ENCODE peak calls at places on chromosomes 1 and 21, in seven cellular contexts. K is HCT116, X is HepG2, H is H1, T is Panc1, A is K562, V is GM12878. B is an unnamed sample.

GRCh38 chr1:45205000-45205909 is 1.1 kb downstream of the ZSWIM5 start:
- DNase-seq in A (peak), V (no peak), T (no peak), X (peak), H (no peak), K (no peak), B (peak)

GRCh38 chr1:198548890-198549289 is 8.4 kb upstream of the ATP6V1G3 start:
- DNase-seq in X (no peak), K (no peak), T (no peak), H (no peak), V (no peak), A (no peak), B (peak)

GRCh38 chr1:160211010-160211790 is 6.0 kb downstream of the PEA15 start:
- DNase-seq in K (no peak), V (no peak), T (no peak), A (no peak), X (no peak), H (no peak), B (peak)

GRCh38 chr1:53273526-53273925 is 35.2 kb upstream of the MAGOH start:
- DNase-seq in A (no peak), K (no peak), V (no peak), H (no peak), T (no peak), X (no peak), B (no peak)

GRCh38 chr1:163071381-163072255 is 2.5 kb downstream of the RGS4 start:
- DNase-seq in T (no peak), A (peak), X (peak), V (no peak), H (peak), K (peak), B (peak)

GRCh38 chr1:1591452-1591851 is 8.5 kb downstream of the FNDC10 start:
- DNase-seq in T (no peak), X (no peak), K (no peak), H (no peak), A (no peak), V (no peak), B (no peak)

GRCh38 chr1:214989341-214989740 is 93.2 kb upstream of the KCNK2 start:
- DNase-seq in K (no peak), X (no peak), H (no peak), A (no peak), T (no peak), V (no peak), B (no peak)

GRCh38 chr1:156525856-156526479 is 25.4 kb upstream of the MEF2D start:
- DNase-seq in H (no peak), X (no peak), V (no peak), T (no peak), A (no peak), K (no peak), B (no peak)

GRCh38 chr1:57079454-57080157 is 113.8 kb upstream of the C8B start:
- DNase-seq in T (no peak), K (no peak), X (no peak), H (no peak), A (peak), V (no peak), B (no peak)

GRCh38 chr1:152188673-152189591 is 29.9 kb upstream of the RPTN start:
- DNase-seq in T (peak), A (peak), H (no peak), V (no peak), K (no peak), X (peak), B (peak)

GRCh38 chr1:199453731-199454130 is 573.8 kb upstream of the NR5A2 start:
- DNase-seq in H (no peak), K (no peak), X (no peak), T (no peak), A (no peak), V (no peak), B (no peak)

GRCh38 chr1:151196292-151196800 is 2.0 kb upstream of the PIP5K1A start:
- DNase-seq in H (no peak), A (peak), V (peak), T (peak), K (peak), X (peak), B (peak)

GRCh38 chr1:70361727-70362413 is 7.3 kb upstream of the ANKRD13C start:
- DNase-seq in X (no peak), T (no peak), K (no peak), A (no peak), V (no peak), H (no peak), B (no peak)

GRCh38 chr1:10520952-10521351 is 46.2 kb downstream of the PEX14 start:
- DNase-seq in H (no peak), K (no peak), V (no peak), X (no peak), T (no peak), A (no peak), B (no peak)

GRCh38 chr1:14320518-14320917 is 278.0 kb upstream of the KAZN start:
- DNase-seq in A (peak), V (no peak), X (no peak), T (no peak), K (no peak), H (no peak), B (no peak)

GRCh38 chr1:162144853-162145252 is 75.4 kb downstream of the NOS1AP start:
- DNase-seq in T (no peak), H (no peak), X (peak), A (no peak), K (peak), V (no peak), B (no peak)

GRCh38 chr21:31347435-31348032 is 3.5 kb upstream of the TIAM1 start:
- DNase-seq in X (peak), K (no peak), T (no peak), V (no peak), A (peak), H (no peak), B (peak)

GRCh38 chr21:34988139-34988538 is 61.0 kb downstream of the RUNX1 start:
- DNase-seq in A (no peak), X (no peak), T (no peak), V (no peak), K (no peak), H (no peak), B (no peak)

GRCh38 chr21:29423521-29423920 is 124.8 kb downstream of the BACH1 start:
- DNase-seq in V (no peak), X (no peak), K (no peak), H (no peak), T (no peak), A (no peak), B (no peak)

GRCh38 chr1:42845866-42846256 is 552 bp upstream of the ZNF691 start:
- DNase-seq in T (no peak), H (no peak), A (no peak), K (no peak), X (no peak), V (no peak), B (peak)

GRCh38 chr1:223774133-223774811 is 61.9 kb downstream of the CAPN2 start:
- DNase-seq in H (no peak), A (no peak), V (no peak), X (no peak), T (no peak), K (no peak), B (no peak)

GRCh38 chr1:37307907-37308570 is 166.3 kb upstream of the ZC3H12A start:
- DNase-seq in K (no peak), H (no peak), X (no peak), T (no peak), A (no peak), V (no peak), B (no peak)

GRCh38 chr1:58785424-58786058 is 1.7 kb upstream of the JUN start:
- DNase-seq in T (no peak), X (peak), A (no peak), H (no peak), K (no peak), V (peak), B (no peak)

GRCh38 chr1:203179328-203180009 is 3.8 kb upstream of the MYBPH start:
- DNase-seq in T (no peak), A (no peak), V (no peak), K (no peak), H (no peak), X (no peak), B (no peak)

GRCh38 chr1:74245168-74245753 is 10.1 kb downstream of the TNNI3K start:
- DNase-seq in A (no peak), K (no peak), H (peak), T (no peak), V (no peak), X (no peak), B (no peak)

GRCh38 chr1:2372551-2373490 is 18.5 kb downstream of the MORN1 start:
- DNase-seq in K (no peak), X (no peak), T (no peak), V (no peak), H (no peak), A (no peak), B (no peak)

GRCh38 chr1:234731371-234732085 is 121.5 kb upstream of the IRF2BP2 start:
- DNase-seq in H (no peak), T (no peak), X (peak), A (no peak), V (peak), K (peak), B (no peak)

GRCh38 chr1:15323989-15324866 is 77.2 kb downstream of the FHAD1 start:
- DNase-seq in X (no peak), K (no peak), V (no peak), T (no peak), H (no peak), A (peak), B (no peak)

GRCh38 chr1:66945316-66945715 is 20.5 kb downstream of the MIER1 start:
- DNase-seq in V (no peak), X (no peak), K (no peak), A (no peak), H (no peak), T (no peak), B (no peak)
- TF ChIP-seq SIN3A in V (no peak), X (no peak), K (no peak), A (no peak), H (no peak), T (no peak), B (no peak)

DNA sequence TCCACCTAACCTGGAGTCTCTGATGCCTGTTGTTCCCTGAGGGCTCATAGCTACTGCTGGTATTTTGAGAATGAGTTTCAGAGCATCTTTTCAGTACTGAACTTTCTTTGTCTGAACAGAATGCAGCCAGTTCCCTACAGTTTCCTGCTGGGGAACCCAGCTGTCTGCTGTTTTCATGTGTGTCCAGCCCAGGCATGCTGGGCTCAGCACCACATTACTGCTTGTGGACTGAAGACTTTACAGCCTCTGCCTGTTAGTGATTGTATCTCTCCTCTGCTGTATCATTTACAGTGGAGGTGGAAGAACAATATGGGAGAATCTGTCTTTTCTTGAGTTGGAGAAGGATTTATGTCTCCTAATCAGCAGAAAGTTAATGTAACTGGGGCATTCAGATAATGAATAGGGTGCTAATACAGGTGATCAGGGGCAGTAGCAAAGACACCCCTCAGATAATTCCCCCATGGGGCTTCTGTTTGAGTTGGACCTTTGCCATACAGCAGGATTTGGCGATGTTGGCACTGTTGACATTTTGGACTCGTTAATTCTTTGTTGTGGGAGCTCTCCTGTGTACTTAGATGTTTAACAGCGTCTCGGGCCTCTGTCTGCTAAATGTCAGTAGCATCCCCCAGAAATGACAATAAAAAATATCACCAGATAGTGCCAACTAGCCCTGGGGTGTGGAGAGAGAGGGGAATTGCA is 207.7 kb downstream of the HHAT start:
- DNase-seq in K (no peak), V (no peak), A (no peak), T (no peak), X (no peak), H (no peak), B (peak)
- TF ChIP-seq SIN3A in K (no peak), V (no peak), A (no peak), T (no peak), X (no peak), H (no peak), B (no peak)

DNA sequence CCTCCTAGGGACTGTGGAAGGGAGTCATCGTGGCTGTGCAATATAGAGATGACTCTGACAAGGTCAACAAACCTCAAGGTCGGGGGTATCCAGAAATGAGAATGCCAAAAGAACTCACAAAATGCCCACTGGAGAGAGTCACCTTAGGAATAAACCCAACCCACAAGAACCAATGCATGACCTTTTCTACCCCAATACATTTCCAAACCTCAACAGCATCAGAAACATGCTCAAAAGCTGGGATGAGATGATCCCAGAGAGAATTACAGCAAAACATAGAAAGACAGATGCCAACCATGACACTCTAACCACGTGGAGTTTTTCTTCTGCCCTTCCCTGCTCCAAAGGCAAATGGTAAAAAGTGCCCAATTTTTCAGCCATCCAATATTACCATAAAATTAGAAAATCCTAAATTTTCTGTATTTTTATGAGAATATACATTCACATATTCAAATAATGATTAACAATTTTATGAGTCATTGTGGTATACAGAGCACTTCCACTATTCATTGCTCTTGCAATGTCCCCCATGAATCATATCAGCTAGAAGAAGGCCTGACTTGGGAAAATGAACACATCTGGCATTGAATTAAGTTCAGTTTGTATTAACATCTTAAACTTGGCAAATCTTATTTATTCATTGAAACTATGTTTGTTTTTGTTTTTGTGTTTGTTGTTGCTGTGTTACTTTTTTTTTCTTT is 88.2 kb upstream of the PALMD start:
- DNase-seq in V (no peak), T (no peak), H (no peak), A (no peak), X (no peak), K (no peak), B (no peak)
- TF ChIP-seq SIN3A in V (no peak), T (no peak), H (no peak), A (no peak), X (no peak), K (no peak), B (no peak)

GRCh38 chr21:44911384-44912157 is 9.1 kb downstream of the ITGB2 start:
- DNase-seq in K (no peak), X (peak), H (no peak), A (peak), T (no peak), V (no peak), B (peak)
- TF ChIP-seq SIN3A in K (no peak), X (no peak), H (no peak), A (no peak), T (no peak), V (no peak), B (no peak)

GRCh38 chr21:44317241-44317782 is 17.5 kb downstream of the PFKL start:
- DNase-seq in H (no peak), T (no peak), A (no peak), V (no peak), K (no peak), X (no peak), B (no peak)
- TF ChIP-seq SIN3A in H (no peak), T (no peak), A (no peak), V (no peak), K (no peak), X (no peak), B (no peak)

GRCh38 chr1:94258873-94259331 is 21.5 kb upstream of the ARHGAP29 start:
- DNase-seq in A (no peak), V (no peak), T (no peak), H (no peak), K (peak), X (peak), B (peak)
- TF ChIP-seq SIN3A in A (no peak), V (no peak), T (no peak), H (no peak), K (no peak), X (no peak), B (peak)

GRCh38 chr1:245322673-245323072 is 167.9 kb downstream of the KIF26B start:
- DNase-seq in X (no peak), A (no peak), H (no peak), K (peak), T (no peak), V (no peak), B (no peak)

GRCh38 chr1:245332085-245332484 is 177.3 kb downstream of the KIF26B start:
- DNase-seq in X (no peak), A (no peak), V (no peak), K (no peak), H (no peak), T (no peak), B (no peak)

GRCh38 chr1:245330951-245331350 is 176.2 kb downstream of the KIF26B start:
- DNase-seq in A (no peak), K (no peak), T (no peak), V (no peak), H (no peak), X (no peak), B (no peak)

GRCh38 chr1:245327842-245328241 is 173.1 kb downstream of the KIF26B start:
- DNase-seq in T (no peak), X (no peak), H (no peak), A (no peak), V (no peak), K (no peak), B (no peak)

GRCh38 chr1:245326396-245326795 is 171.6 kb downstream of the KIF26B start:
- DNase-seq in X (no peak), K (no peak), A (no peak), H (no peak), V (no peak), T (no peak), B (no peak)
- TF ChIP-seq SIN3A in X (no peak), K (no peak), A (no peak), H (no peak), V (no peak), T (no peak), B (no peak)

GRCh38 chr1:185965870-185966269 is 231.7 kb downstream of the HMCN1 start:
- DNase-seq in A (no peak), T (no peak), K (no peak), V (no peak), H (no peak), X (no peak), B (no peak)

GRCh38 chr1:185957441-185958363 is 223.5 kb downstream of the HMCN1 start:
- DNase-seq in T (no peak), V (no peak), A (no peak), H (no peak), K (no peak), X (no peak), B (no peak)

GRCh38 chr1:185964946-185965345 is 230.8 kb downstream of the HMCN1 start:
- DNase-seq in V (no peak), A (no peak), H (no peak), T (no peak), K (no peak), X (no peak), B (no peak)

GRCh38 chr1:185960377-185961151 is 226.4 kb downstream of the HMCN1 start:
- DNase-seq in V (no peak), T (no peak), K (no peak), X (no peak), H (no peak), A (no peak), B (no peak)

DNA sequence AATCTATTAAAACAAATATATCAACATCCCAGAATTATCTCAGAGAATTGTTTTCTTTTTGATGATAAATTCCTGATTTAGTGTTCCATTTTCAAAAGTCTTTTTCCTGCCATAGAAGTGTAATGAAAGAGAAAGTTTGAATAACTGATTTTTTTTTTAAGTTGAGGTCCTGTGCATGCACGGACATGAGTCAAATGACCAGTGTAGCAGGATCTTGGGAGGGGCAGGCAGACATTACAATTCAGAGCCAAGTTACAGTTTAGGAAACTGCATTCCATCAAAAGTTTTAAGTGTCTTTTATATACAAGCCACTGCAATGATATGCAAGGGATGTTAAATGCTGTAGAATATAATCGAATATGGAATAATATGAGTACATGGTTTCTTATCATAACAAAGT is 227.5 kb downstream of the HMCN1 start:
- DNase-seq in X (no peak), H (no peak), T (no peak), A (no peak), K (no peak), V (no peak), B (no peak)
- TF ChIP-seq SIN3A in X (no peak), H (no peak), T (no peak), A (no peak), K (no peak), V (no peak), B (no peak)

GRCh38 chr1:183080406-183080805 is 57.2 kb downstream of the LAMC1 start:
- DNase-seq in T (no peak), A (no peak), K (no peak), V (no peak), X (no peak), H (no peak), B (peak)
- TF ChIP-seq SIN3A in T (no peak), A (no peak), K (no peak), V (no peak), X (no peak), H (no peak), B (no peak)

GRCh38 chr1:30872033-30872947 is 36.3 kb downstream of the SDC3 start:
- DNase-seq in X (no peak), T (no peak), K (no peak), H (no peak), A (peak), V (no peak), B (no peak)
- TF ChIP-seq SIN3A in X (no peak), T (no peak), K (no peak), H (no peak), A (no peak), V (no peak), B (no peak)